ENCODE peak calls at places on chromosome 2, in ten cellular contexts. M is pancreas, D is ascending aorta, Q is brain microvascular endothelial cell, V is A673, R is neural crest cell, J is mucosa of descending colon, A is uterus, F is endothelial cell of umbilical vein, U is NB4. I is an unnamed sample.

GRCh38 chr2:97950329-97951154 is 45.2 kb downstream of the TMEM131 start:
- DNase-seq in M (no peak), D (no peak), Q (peak), V (no peak), R (no peak), J (no peak), A (no peak), F (no peak), U (no peak), I (peak)

GRCh38 chr2:189076131-189076530 is 102.0 kb downstream of the COL3A1 start:
- DNase-seq in M (no peak), D (no peak), Q (no peak), V (no peak), R (no peak), J (no peak), A (no peak), F (no peak), U (no peak), I (no peak)

GRCh38 chr2:207722773-207723424 is 11.5 kb downstream of the CCNYL1 start:
- DNase-seq in M (no peak), D (no peak), Q (no peak), V (no peak), R (no peak), J (no peak), A (no peak), F (no peak), U (no peak), I (no peak)

GRCh38 chr2:25877431-25878360 is 591 bp downstream of the ASXL2 start:
- DNase-seq in M (peak), D (peak), Q (peak), V (peak), R (peak), J (peak), A (peak), F (peak), U (peak), I (no peak)

GRCh38 chr2:17916584-17916983 is 38.1 kb downstream of the KCNS3 start:
- DNase-seq in M (no peak), D (no peak), Q (no peak), V (no peak), R (no peak), J (no peak), A (no peak), F (no peak), U (no peak), I (no peak)

GRCh38 chr2:28352104-28352503 is 40.6 kb upstream of the FOSL2 start:
- DNase-seq in M (no peak), D (no peak), Q (no peak), V (no peak), R (no peak), J (peak), A (no peak), F (no peak), U (no peak), I (no peak)

GRCh38 chr2:28683100-28683706 is 68.4 kb upstream of the PPP1CB start:
- DNase-seq in M (peak), D (peak), Q (peak), V (peak), R (no peak), J (peak), A (peak), F (peak), U (no peak), I (no peak)

GRCh38 chr2:212249451-212249850 is 289.2 kb downstream of the ERBB4 start:
- DNase-seq in M (no peak), D (no peak), Q (peak), V (peak), R (no peak), J (no peak), A (no peak), F (peak), U (peak), I (no peak)

GRCh38 chr2:233513953-233514655 is 52.5 kb downstream of the USP40 start:
- DNase-seq in M (no peak), D (no peak), Q (no peak), V (no peak), R (no peak), J (no peak), A (no peak), F (no peak), U (no peak), I (no peak)

GRCh38 chr2:26636935-26637334 is 4.2 kb downstream of the CIB4 start:
- DNase-seq in M (no peak), D (no peak), Q (no peak), V (no peak), R (no peak), J (no peak), A (no peak), F (no peak), U (no peak), I (no peak)

GRCh38 chr2:46632349-46632748 is 153.0 kb downstream of the TMEM247 start:
- DNase-seq in M (no peak), D (no peak), Q (no peak), V (peak), R (no peak), J (no peak), A (no peak), F (peak), U (peak), I (no peak)

GRCh38 chr2:72082021-72082739 is 65.5 kb downstream of the CYP26B1 start:
- DNase-seq in M (no peak), D (no peak), Q (no peak), V (no peak), R (no peak), J (no peak), A (no peak), F (no peak), U (no peak), I (no peak)

GRCh38 chr2:173574713-173575112 is 220.0 kb downstream of the CDCA7 start:
- DNase-seq in M (no peak), D (no peak), Q (no peak), V (no peak), R (no peak), J (no peak), A (no peak), F (peak), U (peak), I (no peak)

GRCh38 chr2:214896287-214896686 is 86.8 kb upstream of the BARD1 start:
- DNase-seq in M (no peak), D (no peak), Q (no peak), V (no peak), R (no peak), J (no peak), A (no peak), F (no peak), U (no peak), I (no peak)

GRCh38 chr2:201403904-201404303 is 46.8 kb upstream of the FLACC1 start:
- DNase-seq in M (no peak), D (no peak), Q (no peak), V (peak), R (no peak), J (no peak), A (no peak), F (peak), U (no peak), I (no peak)

GRCh38 chr2:64730551-64731305 is 77.0 kb upstream of the SERTAD2 start:
- DNase-seq in M (peak), D (peak), Q (peak), V (peak), R (no peak), J (peak), A (peak), F (peak), U (peak), I (no peak)

GRCh38 chr2:127216105-127216504 is 4.0 kb downstream of the CYP27C1 start:
- DNase-seq in M (no peak), D (no peak), Q (no peak), V (no peak), R (no peak), J (no peak), A (no peak), F (no peak), U (no peak), I (no peak)

GRCh38 chr2:64400103-64400728 is 53.7 kb upstream of the LGALSL start:
- DNase-seq in M (no peak), D (no peak), Q (no peak), V (no peak), R (no peak), J (no peak), A (no peak), F (no peak), U (peak), I (no peak)

GRCh38 chr2:162242586-162243304 is 500 bp downstream of the FAP start:
- DNase-seq in M (no peak), D (no peak), Q (no peak), V (no peak), R (no peak), J (no peak), A (no peak), F (peak), U (no peak), I (peak)

GRCh38 chr2:95374451-95374915 is 28.0 kb upstream of the FAHD2A start:
- DNase-seq in M (no peak), D (peak), Q (no peak), V (no peak), R (no peak), J (no peak), A (peak), F (no peak), U (no peak), I (no peak)

GRCh38 chr2:196336715-196337617 is 165.6 kb upstream of the STK17B start:
- DNase-seq in M (no peak), D (no peak), Q (no peak), V (peak), R (no peak), J (no peak), A (no peak), F (peak), U (peak), I (no peak)

GRCh38 chr2:33791625-33792024 is 192.5 kb upstream of the FAM98A start:
- DNase-seq in M (no peak), D (no peak), Q (peak), V (no peak), R (no peak), J (no peak), A (no peak), F (no peak), U (no peak), I (no peak)

GRCh38 chr2:33784488-33784887 is 185.4 kb upstream of the FAM98A start:
- DNase-seq in M (no peak), D (no peak), Q (no peak), V (no peak), R (no peak), J (no peak), A (no peak), F (no peak), U (no peak), I (no peak)

GRCh38 chr2:33785201-33786106 is 186.4 kb upstream of the FAM98A start:
- DNase-seq in M (no peak), D (no peak), Q (no peak), V (peak), R (no peak), J (no peak), A (no peak), F (no peak), U (no peak), I (no peak)

GRCh38 chr2:33786881-33787280 is 187.8 kb upstream of the FAM98A start:
- DNase-seq in M (no peak), D (no peak), Q (no peak), V (no peak), R (no peak), J (no peak), A (no peak), F (no peak), U (no peak), I (no peak)

GRCh38 chr2:33788044-33788443 is 188.9 kb upstream of the FAM98A start:
- DNase-seq in M (no peak), D (no peak), Q (no peak), V (no peak), R (no peak), J (no peak), A (no peak), F (no peak), U (no peak), I (no peak)
- TF ChIP-seq CTCF in M (no peak), D (no peak), Q (no peak), V (no peak), R (no peak), J (no peak), A (no peak), F (no peak), U (no peak), I (no peak)

DNA sequence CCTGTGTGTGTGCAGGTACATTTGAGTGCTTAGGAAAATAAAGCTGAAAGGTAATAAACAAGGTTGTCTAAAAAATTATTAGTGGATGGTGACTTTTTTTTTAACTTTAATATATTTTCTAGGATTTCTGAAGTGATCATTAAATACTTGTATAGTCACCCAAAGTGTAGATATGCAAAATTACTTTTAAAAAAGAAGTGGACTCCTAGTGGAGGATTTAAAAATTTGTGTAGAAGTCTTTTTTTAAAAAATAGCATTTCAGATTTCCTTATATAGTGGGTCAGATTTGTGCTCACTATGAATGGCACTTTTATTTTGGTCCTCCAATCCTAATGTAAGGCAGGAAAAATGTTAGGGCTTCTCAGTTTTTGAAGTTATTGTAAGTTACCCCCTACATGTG is 3.9 kb downstream of the GORASP2 start:
- DNase-seq in M (no peak), D (no peak), Q (no peak), V (no peak), R (no peak), J (no peak), A (no peak), F (no peak), U (no peak), I (no peak)
- TF ChIP-seq CTCF in M (no peak), D (no peak), Q (no peak), V (no peak), R (peak), J (no peak), A (no peak), F (no peak), U (no peak), I (no peak)

GRCh38 chr2:171248205-171248662 is 87.5 kb upstream of the TLK1 start:
- DNase-seq in M (no peak), D (no peak), Q (no peak), V (no peak), R (no peak), J (no peak), A (no peak), F (no peak), U (peak), I (no peak)

GRCh38 chr2:171253279-171253678 is 92.6 kb upstream of the TLK1 start:
- DNase-seq in M (no peak), D (no peak), Q (no peak), V (no peak), R (no peak), J (no peak), A (no peak), F (no peak), U (no peak), I (no peak)

GRCh38 chr2:171249689-171250088 is 89.0 kb upstream of the TLK1 start:
- DNase-seq in M (no peak), D (no peak), Q (no peak), V (no peak), R (no peak), J (no peak), A (no peak), F (no peak), U (no peak), I (no peak)

GRCh38 chr2:171254666-171255065 is 94.0 kb upstream of the TLK1 start:
- DNase-seq in M (no peak), D (no peak), Q (no peak), V (no peak), R (no peak), J (no peak), A (no peak), F (no peak), U (no peak), I (no peak)

DNA sequence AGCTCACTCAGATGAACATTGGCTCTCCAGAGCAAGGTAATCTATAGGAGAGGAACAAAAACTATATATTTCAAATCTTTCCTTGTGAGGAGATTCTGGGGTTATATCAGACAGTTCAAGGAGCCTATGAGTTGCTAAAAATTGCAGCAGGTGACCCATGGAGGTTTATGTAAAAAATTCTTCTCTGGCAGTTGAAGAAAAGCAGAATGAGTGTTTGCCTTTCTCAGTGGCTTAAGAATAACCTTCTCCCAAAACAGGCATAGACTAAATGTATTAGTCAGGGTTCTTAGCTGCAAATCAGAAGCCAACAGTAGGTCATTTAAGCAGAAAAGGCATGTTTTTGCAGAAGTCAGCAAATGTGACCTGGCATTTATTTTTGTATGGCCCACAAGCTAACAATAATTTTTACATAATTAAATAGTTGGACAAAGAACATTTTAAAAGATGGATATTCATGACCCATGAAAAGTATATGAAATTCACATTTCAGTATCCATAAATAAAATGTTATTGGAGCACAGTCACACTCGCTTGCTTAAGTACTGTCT is 93.3 kb upstream of the TLK1 start:
- DNase-seq in M (no peak), D (no peak), Q (no peak), V (no peak), R (no peak), J (no peak), A (no peak), F (no peak), U (no peak), I (no peak)
- TF ChIP-seq CTCF in M (no peak), D (no peak), Q (no peak), V (no peak), R (peak), J (no peak), A (no peak), F (no peak), U (no peak), I (no peak)

GRCh38 chr2:170461875-170462274 is 253.3 kb upstream of the SP5 start:
- DNase-seq in M (no peak), D (no peak), Q (no peak), V (no peak), R (no peak), J (no peak), A (no peak), F (peak), U (no peak), I (no peak)
- TF ChIP-seq CTCF in M (no peak), D (no peak), Q (peak), V (peak), R (no peak), J (no peak), A (no peak), F (peak), U (no peak), I (no peak)